ENCODE peak calls at places on chromosomes 4 and X, in eight cellular contexts. I is CD8-positive, alpha-beta T cell; F is heart left ventricle; H is astrocyte of the cerebellum; U is fibroblast of pulmonary artery; C is Karpas-422; D is HL-60; S is psoas muscle. V is an unnamed sample.

GRCh38 chrX:22481436-22481835 is 208.7 kb downstream of the CBLL2 start:
- DNase-seq in H (no peak), U (no peak), D (no peak), I (no peak), C (no peak), S (no peak), F (no peak), V (no peak)

GRCh38 chr4:169256101-169256612 is 14.6 kb downstream of the SH3RF1 start:
- DNase-seq in C (no peak), F (no peak), S (no peak), D (no peak), H (no peak), U (no peak), I (no peak), V (no peak)

GRCh38 chr4:75849459-75849858 is 52.8 kb downstream of the PPEF2 start:
- DNase-seq in I (no peak), F (no peak), H (no peak), S (no peak), U (peak), D (peak), C (no peak), V (no peak)

GRCh38 chr4:150302553-150302952 is 224.3 kb downstream of the DCLK2 start:
- DNase-seq in H (peak), I (no peak), D (peak), S (no peak), F (no peak), C (no peak), U (peak), V (no peak)

GRCh38 chrX:150438165-150438564 is 75.0 kb downstream of the MAMLD1 start:
- DNase-seq in C (no peak), D (no peak), U (peak), S (no peak), H (no peak), I (no peak), F (no peak), V (no peak)

GRCh38 chrX:138008280-138008679 is 442.4 kb downstream of the ZIC3 start:
- DNase-seq in C (no peak), I (no peak), D (no peak), S (no peak), U (no peak), F (no peak), H (no peak), V (no peak)

GRCh38 chrX:31423575-31424284 is 351.9 kb upstream of the FTHL17 start:
- DNase-seq in S (no peak), I (no peak), C (peak), U (peak), H (no peak), D (no peak), F (no peak), V (no peak)

GRCh38 chr4:139207873-139208403 is 30.9 kb upstream of the ELF2 start:
- DNase-seq in S (peak), F (no peak), H (no peak), C (no peak), I (no peak), D (no peak), U (no peak), V (no peak)

GRCh38 chr4:155552180-155552579 is 114.5 kb upstream of the GUCY1A1 start:
- DNase-seq in U (no peak), D (no peak), H (peak), F (no peak), C (no peak), I (no peak), S (no peak), V (no peak)

GRCh38 chrX:37454537-37455285 is 105.5 kb downstream of the PRRG1 start:
- DNase-seq in C (no peak), I (no peak), F (no peak), U (peak), H (peak), S (no peak), D (no peak), V (no peak)

GRCh38 chrX:71492086-71493065 is 40.5 kb upstream of the OGT start:
- DNase-seq in I (peak), S (peak), F (peak), H (peak), U (peak), C (peak), D (peak), V (peak)

GRCh38 chr4:15233626-15234025 is 194.2 kb upstream of the C1QTNF7 start:
- DNase-seq in C (no peak), I (no peak), F (no peak), U (no peak), D (no peak), S (no peak), H (no peak), V (no peak)

GRCh38 chr4:99679976-99680375 is 22.3 kb upstream of the C4orf54 start:
- DNase-seq in C (no peak), U (no peak), S (no peak), I (no peak), D (no peak), F (no peak), H (no peak), V (no peak)

GRCh38 chr4:89259435-89260028 is 48.1 kb downstream of the GPRIN3 start:
- DNase-seq in I (no peak), C (no peak), S (no peak), U (no peak), H (no peak), D (no peak), F (no peak), V (no peak)

GRCh38 chr4:156971168-156971601 is 414 bp downstream of the PDGFC start:
- DNase-seq in U (no peak), I (no peak), F (peak), C (no peak), H (no peak), S (peak), D (no peak), V (no peak)

GRCh38 chr4:71229477-71230257 is 109.2 kb upstream of the SLC4A4 start:
- DNase-seq in H (peak), F (no peak), S (no peak), D (no peak), C (peak), I (no peak), U (peak), V (no peak)

GRCh38 chr4:124401611-124402010 is 310.9 kb downstream of the ANKRD50 start:
- DNase-seq in D (no peak), I (no peak), H (no peak), C (no peak), U (peak), S (no peak), F (no peak), V (no peak)

GRCh38 chr4:15469402-15470148 is at the start of gene CC2D2A:
- DNase-seq in D (no peak), S (no peak), C (no peak), I (no peak), U (peak), H (no peak), F (no peak), V (no peak)

GRCh38 chr4:137523329-137523728 is 9.0 kb downstream of the PCDH18 start:
- DNase-seq in C (no peak), U (no peak), I (no peak), D (no peak), F (no peak), H (no peak), S (no peak), V (no peak)

GRCh38 chr4:105709081-105709450 is 482 bp downstream of the GSTCD start:
- DNase-seq in H (no peak), F (no peak), D (no peak), C (peak), U (no peak), S (no peak), I (no peak), V (no peak)

GRCh38 chr4:81095411-81095810 is 64.9 kb downstream of the BMP3 start:
- DNase-seq in I (no peak), D (no peak), H (no peak), F (no peak), S (no peak), U (no peak), C (no peak), V (no peak)

GRCh38 chr4:27318740-27319139 is 458.1 kb downstream of the STIM2 start:
- DNase-seq in I (no peak), H (peak), S (peak), C (peak), F (no peak), D (no peak), U (peak), V (no peak)

GRCh38 chr4:82780398-82781231 is 18.0 kb downstream of the SCD5 start:
- DNase-seq in S (peak), C (peak), H (no peak), F (peak), D (no peak), U (peak), I (no peak), V (no peak)

GRCh38 chrX:9285342-9285771 is 179.5 kb upstream of the TBL1X start:
- DNase-seq in I (peak), C (no peak), U (no peak), S (no peak), H (no peak), D (no peak), F (no peak), V (no peak)

GRCh38 chrX:102847362-102847761 is 89.7 kb upstream of the RAB40AL start:
- DNase-seq in S (no peak), I (no peak), F (no peak), H (no peak), C (no peak), D (no peak), U (no peak), V (no peak)

GRCh38 chr4:1001561-1002130 is 8.4 kb upstream of the SLC26A1 start:
- DNase-seq in I (no peak), U (no peak), S (no peak), C (no peak), F (no peak), H (no peak), D (no peak), V (no peak)

GRCh38 chr4:1004071-1004418 is 7.4 kb upstream of the FGFRL1 start:
- DNase-seq in H (no peak), D (no peak), F (no peak), S (no peak), C (no peak), I (no peak), U (no peak), V (no peak)

GRCh38 chr4:1003271-1004070 is 8.0 kb upstream of the FGFRL1 start:
- DNase-seq in F (no peak), H (no peak), D (no peak), I (no peak), C (no peak), S (no peak), U (no peak), V (no peak)

GRCh38 chr4:1002131-1002630 is 9.0 kb upstream of the SLC26A1 start:
- DNase-seq in F (no peak), C (no peak), D (peak), I (no peak), S (peak), H (no peak), U (peak), V (no peak)

DNA sequence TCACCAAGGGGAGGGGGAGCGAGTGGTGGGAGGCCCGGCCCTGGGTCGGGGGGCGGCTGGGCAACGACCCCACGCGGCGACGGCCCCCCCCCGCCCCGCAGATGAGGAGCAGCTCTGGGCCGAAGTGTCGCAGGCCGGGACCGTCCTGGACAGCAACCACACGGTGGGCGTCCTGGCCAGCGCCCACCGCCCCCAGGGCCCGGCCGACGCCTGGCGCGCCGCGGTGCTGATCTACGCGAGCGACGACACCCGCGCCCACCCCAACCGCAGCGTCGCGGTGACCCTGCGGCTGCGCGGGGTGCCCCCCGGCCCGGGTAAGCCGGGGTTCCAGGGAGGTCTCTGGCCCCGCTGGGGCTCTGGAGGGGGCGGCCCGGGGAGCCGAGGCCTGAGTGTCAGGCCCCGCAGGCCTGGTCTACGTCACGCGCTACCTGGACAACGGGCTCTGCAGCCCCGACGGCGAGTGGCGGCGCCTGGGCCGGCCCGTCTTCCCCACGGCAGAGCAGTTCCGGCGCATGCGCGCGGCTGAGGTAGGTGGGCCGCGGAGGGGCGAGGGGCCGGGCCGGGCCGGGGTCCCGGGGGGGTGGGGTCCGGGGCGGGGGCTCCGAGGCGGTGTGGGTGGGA is 8.7 kb upstream of the FGFRL1 start:
- DNase-seq in U (no peak), D (no peak), C (no peak), S (no peak), F (no peak), H (no peak), I (no peak), V (no peak)
- H3K4me3 ChIP-seq in U (no peak), D (no peak), C (no peak), S (peak), F (no peak), H (no peak), I (no peak), V (no peak)

GRCh38 chrX:119468186-119468929 is at the start of gene SLC25A5:
- DNase-seq in S (peak), U (peak), H (peak), D (peak), C (peak), I (peak), F (peak), V (peak)

GRCh38 chrX:119467842-119468185 is 430 bp upstream of the SLC25A5 start:
- DNase-seq in U (no peak), S (no peak), I (no peak), C (no peak), H (no peak), D (no peak), F (no peak), V (no peak)

GRCh38 chrX:119468930-119469635 is 839 bp downstream of the SLC25A5 start:
- DNase-seq in I (peak), S (peak), H (peak), U (peak), C (peak), D (peak), F (peak), V (peak)

GRCh38 chrX:119466970-119467369 is 1.3 kb upstream of the SLC25A5 start:
- DNase-seq in S (no peak), H (no peak), D (no peak), U (no peak), F (no peak), I (no peak), C (no peak), V (no peak)

GRCh38 chrX:119467433-119467832 is 811 bp upstream of the SLC25A5 start:
- DNase-seq in C (no peak), S (no peak), U (no peak), F (no peak), H (no peak), I (no peak), D (no peak), V (no peak)
- H3K4me3 ChIP-seq in C (peak), S (peak), U (no peak), F (peak), H (no peak), I (no peak), D (no peak), V (peak)

DNA sequence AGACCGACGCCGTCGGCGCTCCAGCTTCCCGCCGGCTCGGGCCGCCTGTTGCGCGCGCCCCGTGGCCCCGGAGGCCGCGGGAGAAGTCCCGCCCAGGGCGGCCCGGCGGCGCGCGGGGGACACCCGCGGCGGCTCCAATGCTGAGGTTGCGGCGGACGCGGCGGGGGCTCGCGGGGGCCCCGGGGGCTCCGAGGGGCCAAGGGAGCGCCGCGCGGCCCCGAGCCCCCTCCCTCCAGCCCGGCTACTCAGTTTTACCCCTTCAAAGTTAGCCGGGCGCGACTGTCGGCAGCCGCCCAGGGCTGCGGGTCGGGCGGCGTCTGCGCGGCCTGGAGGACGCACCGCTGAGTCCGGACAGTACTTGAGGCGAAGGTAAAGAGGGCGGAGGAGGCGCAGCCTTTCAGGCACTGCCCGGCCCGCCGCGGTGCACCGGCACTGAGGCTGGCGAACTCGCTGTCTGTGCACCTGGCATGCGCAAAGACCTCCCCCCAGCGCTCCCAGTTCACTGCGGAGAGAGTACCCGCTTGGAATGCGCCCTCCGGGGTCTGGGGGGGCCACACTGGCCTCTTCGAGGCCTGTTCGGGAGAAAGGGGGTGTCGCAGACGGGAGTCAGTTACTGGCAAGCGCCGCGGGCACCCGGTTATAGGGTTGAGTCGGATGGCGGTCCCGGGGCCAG is 1.3 kb downstream of the PCDH19 start:
- DNase-seq in D (no peak), H (no peak), S (peak), F (no peak), C (no peak), U (no peak), I (no peak), V (no peak)
- H3K4me3 ChIP-seq in D (no peak), H (no peak), S (peak), F (peak), C (no peak), U (no peak), I (no peak), V (peak)

GRCh38 chrX:78330068-78330467 is 2.7 kb upstream of the CYSLTR1 start:
- DNase-seq in S (no peak), H (no peak), F (no peak), C (no peak), U (no peak), D (no peak), I (no peak), V (no peak)
- H3K4me3 ChIP-seq in S (no peak), H (no peak), F (no peak), C (no peak), U (no peak), D (no peak), I (no peak), V (no peak)

DNA sequence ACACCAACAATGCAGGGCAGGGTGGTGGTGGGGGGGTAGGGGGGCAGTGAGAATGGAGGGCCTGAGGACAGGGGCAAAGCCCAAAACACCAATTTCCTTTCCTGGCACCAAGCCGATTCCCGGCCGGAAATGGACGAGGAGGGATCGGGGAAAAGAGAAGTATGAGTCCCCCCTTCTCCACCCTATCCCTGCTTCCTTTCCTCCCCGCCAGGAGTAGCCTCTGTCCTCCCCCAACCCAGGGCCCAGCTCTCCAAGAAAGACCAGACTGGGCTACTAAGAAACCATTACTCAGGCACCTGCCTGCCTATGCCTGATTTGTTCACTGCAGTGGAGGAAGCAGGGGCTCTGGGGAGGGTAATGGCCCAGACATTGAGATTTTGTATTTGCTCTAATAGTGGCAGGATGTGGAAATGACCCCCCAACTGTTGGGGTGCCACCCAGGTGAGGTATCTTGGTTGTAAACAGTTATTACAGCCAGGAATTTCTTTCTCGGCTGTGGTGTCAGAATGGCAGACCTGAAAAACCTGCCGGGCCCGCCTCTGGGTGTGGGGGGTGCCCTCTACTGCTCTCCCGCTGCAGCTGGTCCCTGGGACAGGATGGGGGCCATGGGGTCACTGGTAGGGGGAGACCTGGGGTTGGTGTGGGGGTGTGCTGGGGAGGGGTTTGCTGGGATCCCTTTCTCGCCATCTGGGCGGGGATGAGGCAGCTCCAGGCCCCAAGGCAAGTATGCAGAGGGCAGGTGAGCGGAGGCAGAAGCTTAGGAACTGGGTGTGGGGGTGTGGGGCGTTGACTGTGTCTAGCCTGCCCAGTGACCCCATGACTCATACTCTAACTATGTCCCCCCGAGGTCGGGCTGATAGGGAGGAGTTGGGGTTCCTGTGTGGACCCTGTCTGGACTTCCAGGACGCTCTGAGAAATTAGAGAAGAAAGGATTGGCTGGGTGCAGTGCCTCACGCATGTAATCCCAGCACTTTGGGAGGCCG is 701 bp downstream of the CCDC120 start:
- DNase-seq in S (no peak), C (no peak), I (no peak), H (no peak), F (no peak), U (no peak), D (no peak), V (no peak)
- H3K4me3 ChIP-seq in S (no peak), C (no peak), I (no peak), H (no peak), F (no peak), U (no peak), D (no peak), V (no peak)

DNA sequence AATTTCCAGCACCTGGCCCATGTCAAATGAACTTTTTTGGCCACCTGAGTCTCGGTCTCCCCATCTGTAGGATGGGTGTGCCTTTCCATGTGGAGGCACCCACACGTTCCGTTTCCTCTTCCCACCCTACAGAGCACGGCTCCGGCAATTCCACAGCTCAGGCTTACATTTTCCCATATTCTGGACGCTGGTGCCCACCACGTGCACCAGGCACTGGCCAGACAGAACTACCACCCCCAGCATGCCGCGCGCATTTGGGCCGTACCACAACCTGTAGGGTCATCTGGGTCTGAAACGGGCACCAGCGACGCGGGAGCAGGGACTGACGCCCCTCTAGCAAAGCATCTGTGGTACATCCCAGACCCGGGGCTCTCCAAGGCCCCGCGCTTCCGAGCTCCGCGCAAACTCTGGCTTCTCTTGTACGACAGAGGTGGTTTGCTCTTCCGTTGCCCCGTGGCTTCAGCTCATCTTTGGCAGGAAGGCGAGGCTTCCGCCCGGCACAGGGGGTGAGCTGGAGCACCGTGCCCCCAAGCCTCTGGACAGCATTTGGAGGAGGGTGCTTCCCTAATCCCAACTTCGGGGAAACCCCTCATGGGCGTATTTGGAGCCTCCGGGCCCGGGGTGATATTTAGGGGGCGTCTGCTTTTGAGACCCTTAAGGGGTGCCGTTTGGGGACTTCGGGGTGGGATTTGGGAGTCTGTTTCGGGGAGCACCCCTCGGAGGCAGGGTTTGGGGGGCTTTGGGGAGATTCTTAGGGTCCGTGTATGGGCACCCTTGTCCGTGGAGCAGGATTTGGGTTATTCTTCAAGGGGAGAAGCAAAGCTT is 3.0 kb upstream of the UBA1 start:
- DNase-seq in D (peak), S (peak), I (peak), C (peak), U (peak), F (peak), H (peak), V (peak)
- H3K4me3 ChIP-seq in D (peak), S (peak), I (peak), C (peak), U (peak), F (peak), H (peak), V (peak)